ENCODE peak calls at places on chromosome 14, in seven cellular contexts. Z is left ventricle myocardium inferior, S is tibial artery, E is left lung, L is AG04450, W is Caco-2, B is cardiac muscle cell. X is an unnamed sample. For H3K9me3, the result is how much of the 10 kb centered on the place peaks cover.

GRCh38 chr14:24366375-24366663 is 1.7 kb upstream of the NFATC4 start:
- DNase-seq in Z (no peak), S (no peak), E (no peak), L (no peak), W (no peak), B (no peak), X (no peak)

GRCh38 chr14:76264384-76264783 is 111.6 kb upstream of the ESRRB start:
- DNase-seq in Z (no peak), S (no peak), E (no peak), L (no peak), W (no peak), B (no peak), X (no peak)

GRCh38 chr14:94686511-94687160 is 74.4 kb downstream of the SERPINA3 start:
- DNase-seq in Z (no peak), S (no peak), E (no peak), L (no peak), W (no peak), B (no peak), X (peak)

GRCh38 chr14:68688872-68689371 is 103.9 kb downstream of the ZFP36L1 start:
- DNase-seq in Z (no peak), S (no peak), E (no peak), L (no peak), W (no peak), B (no peak), X (no peak)

GRCh38 chr14:56733396-56733795 is 76.9 kb downstream of the OTX2 start:
- DNase-seq in Z (no peak), S (no peak), E (no peak), L (no peak), W (no peak), B (no peak), X (no peak)

GRCh38 chr14:51079489-51079888 is 15.4 kb downstream of the TRIM9 start:
- DNase-seq in Z (no peak), S (no peak), E (no peak), L (no peak), W (no peak), B (no peak), X (peak)

GRCh38 chr14:22870811-22871199 is 735 bp upstream of the LRP10 start:
- DNase-seq in Z (no peak), S (no peak), E (no peak), L (no peak), W (no peak), B (no peak), X (no peak)

GRCh38 chr14:70901218-70901772 is 6.0 kb upstream of the PCNX1 start:
- DNase-seq in Z (no peak), S (no peak), E (no peak), L (no peak), W (no peak), B (no peak), X (no peak)

GRCh38 chr14:75479770-75480600 is 42.3 kb upstream of the BATF start:
- DNase-seq in Z (no peak), S (no peak), E (no peak), L (no peak), W (peak), B (no peak), X (no peak)

GRCh38 chr14:53516261-53516774 is 363.2 kb upstream of the DDHD1 start:
- DNase-seq in Z (no peak), S (no peak), E (no peak), L (peak), W (no peak), B (no peak), X (no peak)

GRCh38 chr14:92728781-92729364 is 19.6 kb downstream of the LGMN start:
- DNase-seq in Z (no peak), S (no peak), E (peak), L (no peak), W (no peak), B (peak), X (peak)

GRCh38 chr14:64423987-64424386 is 35.8 kb downstream of the MTHFD1 start:
- DNase-seq in Z (no peak), S (no peak), E (no peak), L (no peak), W (no peak), B (no peak), X (no peak)

GRCh38 chr14:64767215-64767964 is 63.2 kb downstream of the PLEKHG3 start:
- DNase-seq in Z (no peak), S (no peak), E (peak), L (no peak), W (no peak), B (no peak), X (peak)

GRCh38 chr14:83163016-83163415 is 1629.4 kb upstream of the SEL1L start:
- DNase-seq in Z (no peak), S (no peak), E (no peak), L (no peak), W (no peak), B (no peak), X (no peak)

GRCh38 chr14:56244138-56244789 is 126.1 kb downstream of the PELI2 start:
- DNase-seq in Z (no peak), S (no peak), E (no peak), L (peak), W (no peak), B (no peak), X (no peak)

GRCh38 chr14:68795602-68796417 is 2.9 kb upstream of the ZFP36L1 start:
- DNase-seq in Z (peak), S (peak), E (peak), L (no peak), W (peak), B (peak), X (peak)

GRCh38 chr14:88853129-88853528 is 28.7 kb downstream of the TTC8 start:
- DNase-seq in Z (no peak), S (no peak), E (no peak), L (no peak), W (no peak), B (no peak), X (no peak)

DNA sequence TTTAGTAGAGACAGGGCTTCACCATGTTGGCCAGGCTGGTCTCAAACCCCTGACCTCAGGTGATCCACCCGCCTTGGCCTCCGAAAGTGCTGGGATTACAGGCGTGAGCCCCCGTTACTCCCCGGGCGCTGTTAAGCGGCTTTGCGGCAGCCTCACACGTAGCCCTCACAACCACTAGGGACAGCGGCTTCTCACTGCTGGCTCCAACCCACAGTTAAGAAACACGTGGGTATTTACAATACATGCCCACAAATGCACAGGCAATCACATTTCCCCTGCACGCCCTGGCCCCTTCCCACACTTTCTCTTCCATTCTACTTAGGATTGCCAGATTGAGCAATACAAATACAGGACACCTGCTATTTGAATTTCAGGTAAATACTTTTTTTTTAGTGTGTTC is 37.0 kb upstream of the EIF5 start:
- DNase-seq in Z (no peak), S (no peak), E (peak), L (no peak), W (no peak), B (no peak), X (no peak)
- TF ChIP-seq CTCF in Z (no peak), S (no peak), E (no peak), L (no peak), W (peak), B (no peak), X (no peak)

GRCh38 chr14:26982071-26982470 is 384.2 kb upstream of the NOVA1 start:
- DNase-seq in Z (no peak), S (no peak), E (no peak), L (no peak), W (no peak), B (no peak), X (no peak)
- H3K9me3 ChIP-seq in Z (under half), S (under half), E (under half), L (under half), W (under half), B (under half), X (under half)

DNA sequence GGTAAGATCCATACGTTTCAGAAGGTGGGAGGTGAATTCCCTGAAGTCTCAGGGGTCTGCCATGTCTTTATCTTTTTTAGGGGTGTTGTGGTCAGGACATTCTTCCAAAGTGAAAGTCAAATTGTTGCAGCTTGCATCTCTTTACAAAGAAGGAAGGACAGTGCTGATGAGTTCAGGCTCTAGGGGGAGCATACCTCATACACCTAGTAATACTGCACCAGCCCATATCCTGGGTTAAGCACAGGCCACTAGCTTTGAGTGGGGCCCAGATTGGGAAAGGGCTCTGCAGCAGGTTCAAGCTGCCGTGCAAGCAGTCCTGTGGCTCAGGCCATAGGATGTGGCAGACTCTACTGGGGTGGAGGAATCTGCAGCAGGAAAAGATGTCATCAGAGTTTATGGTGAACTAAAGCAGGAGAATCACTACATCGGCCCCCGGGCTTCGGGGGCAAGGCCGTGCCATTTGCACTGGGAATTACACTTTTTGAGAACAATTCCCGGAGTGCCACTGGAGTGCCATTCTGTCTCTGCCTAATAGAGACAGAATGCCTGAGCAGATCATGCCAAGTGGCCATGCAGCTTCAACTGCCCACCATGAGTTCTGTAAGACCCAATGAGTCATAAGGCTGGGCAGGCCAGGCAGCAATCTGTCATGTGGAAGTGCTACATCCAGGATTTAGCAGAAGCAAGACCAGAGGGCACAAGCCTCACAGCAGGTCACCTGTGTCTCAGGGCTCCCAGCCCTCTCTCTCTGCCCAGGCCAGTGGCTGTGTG is 32.3 kb downstream of the DIO3 start:
- DNase-seq in Z (no peak), S (no peak), E (no peak), L (no peak), W (no peak), B (no peak), X (no peak)
- TF ChIP-seq CTCF in Z (no peak), S (no peak), E (no peak), L (no peak), W (no peak), B (no peak), X (no peak)

GRCh38 chr14:26403760-26404159 is 194.1 kb downstream of the NOVA1 start:
- DNase-seq in Z (no peak), S (no peak), E (no peak), L (no peak), W (no peak), B (no peak), X (no peak)
- H3K9me3 ChIP-seq in Z (under half), S (under half), E (under half), L (under half), W (under half), B (under half), X (under half)